ENCODE peak calls at places on chromosome 6, in seven cellular contexts. L is A549, B is lower lobe of right lung, H is psoas muscle, J is fibroblast of the aortic adventitia, G is posterior cingulate gyrus, O is HTR-8/SVneo. U is an unnamed sample.

GRCh38 chr6:83365931-83366330 is 64.9 kb downstream of the ME1 start:
- DNase-seq in L (no peak), B (no peak), H (no peak), J (peak), G (no peak), O (no peak), U (no peak)

GRCh38 chr6:170284126-170284773 is 6.6 kb downstream of the DLL1 start:
- DNase-seq in L (no peak), B (no peak), H (no peak), J (no peak), G (no peak), O (no peak), U (peak)

GRCh38 chr6:150177260-150178246 is 34.7 kb downstream of the PPP1R14C start:
- DNase-seq in L (peak), B (no peak), H (no peak), J (no peak), G (no peak), O (no peak), U (no peak)

GRCh38 chr6:25404693-25405169 is 125.6 kb downstream of the CARMIL1 start:
- DNase-seq in L (no peak), B (no peak), H (no peak), J (no peak), G (no peak), O (no peak), U (peak)

GRCh38 chr6:141969201-141969600 is 163.5 kb upstream of the GJE1 start:
- DNase-seq in L (no peak), B (no peak), H (no peak), J (peak), G (no peak), O (no peak), U (no peak)

GRCh38 chr6:45637611-45638257 is 260.0 kb upstream of the SUPT3H start:
- DNase-seq in L (no peak), B (no peak), H (no peak), J (no peak), G (no peak), O (no peak), U (no peak)

GRCh38 chr6:35397806-35398418 is 54.2 kb upstream of the FANCE start:
- DNase-seq in L (no peak), B (no peak), H (no peak), J (no peak), G (no peak), O (no peak), U (no peak)

GRCh38 chr6:139583420-139583819 is 209.0 kb upstream of the CITED2 start:
- DNase-seq in L (no peak), B (no peak), H (no peak), J (peak), G (no peak), O (no peak), U (no peak)

GRCh38 chr6:54254886-54255285 is 53.4 kb upstream of the TINAG start:
- DNase-seq in L (no peak), B (no peak), H (no peak), J (peak), G (no peak), O (no peak), U (no peak)

GRCh38 chr6:169212897-169213813 is 40.5 kb downstream of the THBS2 start:
- DNase-seq in L (peak), B (peak), H (peak), J (peak), G (peak), O (peak), U (peak)

GRCh38 chr6:157946865-157947532 is 34.7 kb upstream of the SYNJ2 start:
- DNase-seq in L (no peak), B (no peak), H (no peak), J (peak), G (no peak), O (peak), U (no peak)

GRCh38 chr6:44917430-44917829 is 410.7 kb upstream of the RUNX2 start:
- DNase-seq in L (no peak), B (no peak), H (no peak), J (no peak), G (no peak), O (no peak), U (no peak)

GRCh38 chr6:34032856-34033255 is 113.0 kb downstream of the GRM4 start:
- DNase-seq in L (no peak), B (no peak), H (no peak), J (no peak), G (no peak), O (no peak), U (no peak)

GRCh38 chr6:106192824-106193223 is 106.7 kb downstream of the PRDM1 start:
- DNase-seq in L (no peak), B (no peak), H (no peak), J (peak), G (no peak), O (peak), U (no peak)

GRCh38 chr6:40852667-40853383 is 186.2 kb downstream of the UNC5CL start:
- DNase-seq in L (peak), B (no peak), H (no peak), J (no peak), G (no peak), O (no peak), U (no peak)

GRCh38 chr6:25375125-25375524 is 96.0 kb downstream of the CARMIL1 start:
- DNase-seq in L (no peak), B (no peak), H (no peak), J (no peak), G (no peak), O (no peak), U (no peak)

GRCh38 chr6:11785449-11785951 is 6.9 kb upstream of the ADTRP start:
- DNase-seq in L (no peak), B (no peak), H (no peak), J (no peak), G (no peak), O (no peak), U (no peak)

GRCh38 chr6:19918436-19918835 is 81.3 kb downstream of the ID4 start:
- DNase-seq in L (no peak), B (no peak), H (no peak), J (no peak), G (no peak), O (no peak), U (no peak)

GRCh38 chr6:5359413-5359812 is 98.1 kb downstream of the FARS2 start:
- DNase-seq in L (no peak), B (no peak), H (no peak), J (no peak), G (no peak), O (no peak), U (no peak)

GRCh38 chr6:21987501-21987957 is 309.3 kb downstream of the PRL start:
- DNase-seq in L (no peak), B (peak), H (peak), J (peak), G (no peak), O (peak), U (peak)

GRCh38 chr6:91299544-91300491 is 712.9 kb upstream of the MAP3K7 start:
- DNase-seq in L (no peak), B (no peak), H (peak), J (no peak), G (no peak), O (no peak), U (no peak)

GRCh38 chr6:32792901-32793400 is 23.9 kb downstream of the HLA-DOB start:
- DNase-seq in L (no peak), B (no peak), H (no peak), J (no peak), G (no peak), O (no peak), U (no peak)

GRCh38 chr6:87785229-87785862 is 83.3 kb upstream of the AKIRIN2 start:
- DNase-seq in L (no peak), B (no peak), H (no peak), J (no peak), G (no peak), O (no peak), U (no peak)

GRCh38 chr6:147567141-147567805 is 58.8 kb downstream of the SAMD5 start:
- DNase-seq in L (no peak), B (no peak), H (no peak), J (no peak), G (no peak), O (no peak), U (no peak)

GRCh38 chr6:142929751-142930358 is 15.1 kb downstream of the HIVEP2 start:
- DNase-seq in L (no peak), B (no peak), H (no peak), J (peak), G (no peak), O (no peak), U (no peak)

GRCh38 chr6:157911278-157911677 is 70.4 kb upstream of the SYNJ2 start:
- DNase-seq in L (no peak), B (no peak), H (no peak), J (no peak), G (no peak), O (no peak), U (no peak)

GRCh38 chr6:124719951-124720350 is 242.3 kb upstream of the RNF217 start:
- DNase-seq in L (no peak), B (no peak), H (no peak), J (no peak), G (no peak), O (no peak), U (no peak)

GRCh38 chr6:168293641-168294530 is 25.7 kb downstream of the DACT2 start:
- DNase-seq in L (no peak), B (no peak), H (no peak), J (no peak), G (no peak), O (no peak), U (no peak)

GRCh38 chr6:45537539-45537938 is 159.8 kb upstream of the SUPT3H start:
- DNase-seq in L (no peak), B (no peak), H (no peak), J (no peak), G (no peak), O (no peak), U (no peak)

GRCh38 chr6:135179920-135180457 is 1.1 kb upstream of the MYB start:
- DNase-seq in L (no peak), B (no peak), H (no peak), J (peak), G (no peak), O (no peak), U (no peak)